ENCODE peak calls at places on chromosomes 6 and 20, in ten cellular contexts. One of them, this sample, is unnamed.

GRCh38 chr20:54168961-54169862 is 4.6 kb downstream of the CYP24A1 start:
- DNase-seq in nephron progenitor cell: no peak
- DNase-seq in stimulated activated CD4-positive, alpha-beta T cell treated with anti-CD3 and anti-CD28 coated beads, Interleukin-2, amount 100 ng/mL, for 48 hours: no peak
- DNase-seq in A549: no peak
- DNase-seq in neural progenitor cell: no peak
- DNase-seq in CD4-positive, alpha-beta T cell: no peak
- DNase-seq in cardiac muscle cell: no peak
- DNase-seq in amygdala: no peak
- DNase-seq in cardiac septum: no peak
- DNase-seq in AML-193: no peak
- DNase-seq in this sample: no peak

GRCh38 chr6:53103993-53104675 is 38.9 kb downstream of the FBXO9 start:
- DNase-seq in AML-193: peak; percentile 41
- DNase-seq in cardiac muscle cell: peak; percentile 20
- DNase-seq in amygdala: no peak
- DNase-seq in stimulated activated CD4-positive, alpha-beta T cell treated with anti-CD3 and anti-CD28 coated beads, Interleukin-2, amount 100 ng/mL, for 48 hours: no peak
- DNase-seq in neural progenitor cell: peak; percentile 16
- DNase-seq in cardiac septum: no peak
- DNase-seq in nephron progenitor cell: no peak
- DNase-seq in A549: no peak
- DNase-seq in CD4-positive, alpha-beta T cell: no peak
- DNase-seq in this sample: no peak

GRCh38 chr6:51093899-51094665 is 275.4 kb downstream of the TFAP2B start:
- DNase-seq in stimulated activated CD4-positive, alpha-beta T cell treated with anti-CD3 and anti-CD28 coated beads, Interleukin-2, amount 100 ng/mL, for 48 hours: no peak
- DNase-seq in A549: no peak
- DNase-seq in AML-193: no peak
- DNase-seq in cardiac septum: no peak
- DNase-seq in cardiac muscle cell: no peak
- DNase-seq in CD4-positive, alpha-beta T cell: no peak
- DNase-seq in amygdala: no peak
- DNase-seq in neural progenitor cell: no peak
- DNase-seq in nephron progenitor cell: no peak
- DNase-seq in this sample: no peak

GRCh38 chr20:33964431-33964830 is 29.3 kb upstream of the RALY start:
- DNase-seq in AML-193: no peak
- DNase-seq in neural progenitor cell: no peak
- DNase-seq in nephron progenitor cell: no peak
- DNase-seq in cardiac septum: no peak
- DNase-seq in stimulated activated CD4-positive, alpha-beta T cell treated with anti-CD3 and anti-CD28 coated beads, Interleukin-2, amount 100 ng/mL, for 48 hours: no peak
- DNase-seq in amygdala: no peak
- DNase-seq in CD4-positive, alpha-beta T cell: no peak
- DNase-seq in cardiac muscle cell: no peak
- DNase-seq in A549: no peak
- DNase-seq in this sample: no peak

GRCh38 chr6:101117397-101118185 is 236.5 kb upstream of the ASCC3 start:
- DNase-seq in CD4-positive, alpha-beta T cell: no peak
- DNase-seq in cardiac septum: no peak
- DNase-seq in cardiac muscle cell: peak; percentile 41
- DNase-seq in amygdala: no peak
- DNase-seq in AML-193: no peak
- DNase-seq in A549: no peak
- DNase-seq in stimulated activated CD4-positive, alpha-beta T cell treated with anti-CD3 and anti-CD28 coated beads, Interleukin-2, amount 100 ng/mL, for 48 hours: no peak
- DNase-seq in nephron progenitor cell: peak; percentile 30
- DNase-seq in neural progenitor cell: peak; percentile 7
- DNase-seq in this sample: no peak

GRCh38 chr6:84902354-84902928 is 138.0 kb upstream of the TBX18 start:
- DNase-seq in A549: no peak
- DNase-seq in stimulated activated CD4-positive, alpha-beta T cell treated with anti-CD3 and anti-CD28 coated beads, Interleukin-2, amount 100 ng/mL, for 48 hours: no peak
- DNase-seq in amygdala: no peak
- DNase-seq in neural progenitor cell: no peak
- DNase-seq in AML-193: no peak
- DNase-seq in nephron progenitor cell: no peak
- DNase-seq in cardiac septum: no peak
- DNase-seq in CD4-positive, alpha-beta T cell: no peak
- DNase-seq in cardiac muscle cell: no peak
- DNase-seq in this sample: no peak

GRCh38 chr20:44646023-44646640 is 5.4 kb downstream of the ADA start:
- DNase-seq in cardiac septum: no peak
- DNase-seq in neural progenitor cell: peak; percentile 81
- DNase-seq in CD4-positive, alpha-beta T cell: peak; percentile 15
- DNase-seq in amygdala: no peak
- DNase-seq in AML-193: peak; percentile 91
- DNase-seq in nephron progenitor cell: no peak
- DNase-seq in stimulated activated CD4-positive, alpha-beta T cell treated with anti-CD3 and anti-CD28 coated beads, Interleukin-2, amount 100 ng/mL, for 48 hours: no peak
- DNase-seq in A549: no peak
- DNase-seq in cardiac muscle cell: no peak
- DNase-seq in this sample: no peak

GRCh38 chr20:58471161-58471834 is 43.9 kb downstream of the APCDD1L start:
- DNase-seq in amygdala: no peak
- DNase-seq in nephron progenitor cell: no peak
- DNase-seq in cardiac septum: no peak
- DNase-seq in AML-193: no peak
- DNase-seq in neural progenitor cell: no peak
- DNase-seq in CD4-positive, alpha-beta T cell: no peak
- DNase-seq in stimulated activated CD4-positive, alpha-beta T cell treated with anti-CD3 and anti-CD28 coated beads, Interleukin-2, amount 100 ng/mL, for 48 hours: no peak
- DNase-seq in cardiac muscle cell: no peak
- DNase-seq in A549: no peak
- DNase-seq in this sample: no peak

GRCh38 chr6:167793421-167793820 is 33.3 kb upstream of the AFDN start:
- DNase-seq in amygdala: no peak
- DNase-seq in AML-193: no peak
- DNase-seq in A549: no peak
- DNase-seq in cardiac septum: no peak
- DNase-seq in cardiac muscle cell: no peak
- DNase-seq in CD4-positive, alpha-beta T cell: no peak
- DNase-seq in nephron progenitor cell: no peak
- DNase-seq in neural progenitor cell: no peak
- DNase-seq in stimulated activated CD4-positive, alpha-beta T cell treated with anti-CD3 and anti-CD28 coated beads, Interleukin-2, amount 100 ng/mL, for 48 hours: no peak
- DNase-seq in this sample: no peak

GRCh38 chr20:57809149-57809548 is 99.3 kb upstream of the PMEPA1 start:
- DNase-seq in AML-193: no peak
- DNase-seq in nephron progenitor cell: no peak
- DNase-seq in stimulated activated CD4-positive, alpha-beta T cell treated with anti-CD3 and anti-CD28 coated beads, Interleukin-2, amount 100 ng/mL, for 48 hours: no peak
- DNase-seq in A549: no peak
- DNase-seq in CD4-positive, alpha-beta T cell: no peak
- DNase-seq in neural progenitor cell: no peak
- DNase-seq in cardiac septum: no peak
- DNase-seq in amygdala: no peak
- DNase-seq in cardiac muscle cell: no peak
- DNase-seq in this sample: no peak

GRCh38 chr6:49070411-49070810 is 392.6 kb downstream of the MMUT start:
- DNase-seq in AML-193: no peak
- DNase-seq in nephron progenitor cell: no peak
- DNase-seq in cardiac muscle cell: no peak
- DNase-seq in neural progenitor cell: no peak
- DNase-seq in A549: no peak
- DNase-seq in cardiac septum: no peak
- DNase-seq in CD4-positive, alpha-beta T cell: no peak
- DNase-seq in amygdala: no peak
- DNase-seq in stimulated activated CD4-positive, alpha-beta T cell treated with anti-CD3 and anti-CD28 coated beads, Interleukin-2, amount 100 ng/mL, for 48 hours: no peak
- DNase-seq in this sample: no peak